ENCODE peak calls at places on chromosomes 11 and 22, in ten cellular contexts. T is endothelial cell; P is M059J; V is effector memory CD8-positive, alpha-beta T cell; K is fibroblast of lung; F is fibroblast of the aortic adventitia; R is activated CD4-positive, alpha-beta T cell treated with anti-CD3 and anti-CD28 coated beads for 4 hours; D is heart left ventricle; L is T-helper 17 cell; M is bronchial epithelial cell. N is an unnamed sample.

GRCh38 chr11:65298655-65299179 is 15.9 kb upstream of the CDC42EP2 start:
- DNase-seq in T (no peak), P (no peak), V (no peak), K (peak), F (peak), R (no peak), D (peak), L (no peak), M (no peak), N (no peak)

GRCh38 chr22:24875862-24876506 is 70.0 kb downstream of the SGSM1 start:
- DNase-seq in T (peak), P (peak), V (no peak), K (peak), F (peak), R (no peak), D (no peak), L (no peak), M (no peak), N (no peak)

GRCh38 chr11:33721291-33721840 is 14.9 kb downstream of the CD59 start:
- DNase-seq in T (no peak), P (peak), V (no peak), K (peak), F (no peak), R (no peak), D (no peak), L (no peak), M (no peak), N (no peak)

GRCh38 chr22:22881116-22882032 is 6.2 kb upstream of the IGLL5 start:
- DNase-seq in T (no peak), P (no peak), V (no peak), K (no peak), F (no peak), R (no peak), D (no peak), L (no peak), M (no peak), N (peak)

GRCh38 chr11:60194511-60194910 is 11.6 kb upstream of the MS4A6A start:
- DNase-seq in T (no peak), P (no peak), V (no peak), K (no peak), F (no peak), R (no peak), D (no peak), L (no peak), M (no peak), N (no peak)

GRCh38 chr11:2932850-2933251 is 3.6 kb upstream of the PHLDA2 start:
- DNase-seq in T (no peak), P (peak), V (no peak), K (peak), F (peak), R (no peak), D (peak), L (no peak), M (peak), N (no peak)

GRCh38 chr22:43152355-43153071 is 1.2 kb downstream of the TSPO start:
- DNase-seq in T (no peak), P (peak), V (peak), K (peak), F (peak), R (peak), D (peak), L (peak), M (peak), N (peak)

GRCh38 chr11:10072142-10072541 is 221.9 kb downstream of the SBF2 start:
- DNase-seq in T (no peak), P (peak), V (no peak), K (peak), F (peak), R (no peak), D (no peak), L (no peak), M (no peak), N (no peak)

GRCh38 chr11:100469835-100470234 is 217.3 kb upstream of the ARHGAP42 start:
- DNase-seq in T (no peak), P (no peak), V (no peak), K (no peak), F (no peak), R (no peak), D (no peak), L (no peak), M (no peak), N (no peak)

GRCh38 chr11:61855939-61856730 is 28.0 kb downstream of the FADS2 start:
- DNase-seq in T (no peak), P (peak), V (no peak), K (no peak), F (no peak), R (no peak), D (no peak), L (no peak), M (no peak), N (no peak)

GRCh38 chr11:72519220-72519881 is 85.0 kb upstream of the CLPB start:
- DNase-seq in T (no peak), P (peak), V (no peak), K (peak), F (peak), R (no peak), D (no peak), L (no peak), M (no peak), N (no peak)

GRCh38 chr11:45930031-45930794 is 7.8 kb downstream of the LARGE2 start:
- DNase-seq in T (no peak), P (no peak), V (peak), K (no peak), F (no peak), R (no peak), D (peak), L (no peak), M (peak), N (peak)

GRCh38 chr22:40631925-40632324 is 4.6 kb downstream of the MRTFA start:
- DNase-seq in T (no peak), P (no peak), V (no peak), K (no peak), F (no peak), R (no peak), D (no peak), L (no peak), M (no peak), N (no peak)

GRCh38 chr11:95104916-95105315 is 15.3 kb downstream of the ENDOD1 start:
- DNase-seq in T (no peak), P (no peak), V (no peak), K (no peak), F (no peak), R (no peak), D (no peak), L (no peak), M (no peak), N (no peak)

GRCh38 chr22:22761606-22761962 is 117.2 kb downstream of the GGTLC2 start:
- DNase-seq in T (no peak), P (no peak), V (no peak), K (no peak), F (no peak), R (no peak), D (no peak), L (no peak), M (no peak), N (no peak)

GRCh38 chr11:119460582-119460981 is 37.6 kb upstream of the THY1 start:
- DNase-seq in T (no peak), P (peak), V (no peak), K (peak), F (peak), R (no peak), D (no peak), L (no peak), M (no peak), N (no peak)

GRCh38 chr11:122808494-122808893 is 29.8 kb upstream of the CRTAM start:
- DNase-seq in T (no peak), P (peak), V (no peak), K (peak), F (peak), R (no peak), D (peak), L (no peak), M (peak), N (no peak)